ENCODE peak calls at places on chromosomes 6 and 20, in five cellular contexts. W is GM12892, C is K562, T is HepG2, Y is GM12878. M is an unnamed sample.
A peak's percentile ranks its signal among the peaks of the same experiment; 100 is the strongest.

GRCh38 chr6:70099732-70100131 is 203.2 kb downstream of the COL9A1 start:
- DNase-seq in W (no peak), C (no peak), T (no peak), Y (no peak), M (no peak)

GRCh38 chr6:116386581-116387299 is 16.0 kb downstream of the DSE start:
- DNase-seq in W (no peak), C (no peak), T (no peak), Y (no peak), M (no peak)

GRCh38 chr6:3538536-3538935 is 81.7 kb upstream of the SLC22A23 start:
- DNase-seq in W (no peak), C (no peak), T (no peak), Y (no peak), M (no peak)

GRCh38 chr6:111692327-111693164 is 86.9 kb upstream of the TRAF3IP2 start:
- DNase-seq in W (no peak), C (no peak), T (peak; percentile 69), Y (no peak), M (no peak)

GRCh38 chr6:134426623-134427022 is 108.7 kb upstream of the SGK1 start:
- DNase-seq in W (no peak), C (no peak), T (peak; percentile 21), Y (no peak), M (no peak)

GRCh38 chr20:35226775-35227681 is 538 bp downstream of the MMP24 start:
- DNase-seq in W (no peak), C (peak; percentile 91), T (peak; percentile 35), Y (no peak), M (peak; percentile 42)

GRCh38 chr6:121437861-121438651 is 2.6 kb downstream of the GJA1 start:
- DNase-seq in W (no peak), C (no peak), T (no peak), Y (no peak), M (no peak)

GRCh38 chr20:9815662-9816061 is 23.2 kb downstream of the PAK5 start:
- DNase-seq in W (no peak), C (no peak), T (no peak), Y (no peak), M (no peak)

GRCh38 chr6:27049863-27050781 is 197.4 kb upstream of the PRSS16 start:
- DNase-seq in W (no peak), C (no peak), T (no peak), Y (no peak), M (no peak)

GRCh38 chr6:23704655-23705054 is 421.4 kb upstream of the NRSN1 start:
- DNase-seq in W (no peak), C (no peak), T (no peak), Y (no peak), M (no peak)

GRCh38 chr6:156379392-156379910 is 397.7 kb upstream of the ARID1B start:
- DNase-seq in W (no peak), C (no peak), T (no peak), Y (no peak), M (no peak)

GRCh38 chr6:169171951-169172350 is 81.7 kb downstream of the THBS2 start:
- DNase-seq in W (no peak), C (no peak), T (no peak), Y (no peak), M (no peak)

GRCh38 chr6:29632789-29633531 is at the start of gene GABBR1:
- DNase-seq in W (peak; percentile 85), C (peak; percentile 98), T (no peak), Y (no peak), M (peak; percentile 83)

GRCh38 chr6:168441434-168442391 is 729 bp downstream of the SMOC2 start:
- DNase-seq in W (no peak), C (no peak), T (no peak), Y (no peak), M (no peak)

GRCh38 chr20:45910670-45911485 is 1.1 kb downstream of the PLTP start:
- DNase-seq in W (peak; percentile 95), C (peak; percentile 98), T (no peak), Y (peak; percentile 99), M (peak; percentile 96)

GRCh38 chr20:48400009-48400408 is 427.8 kb downstream of the PREX1 start:
- DNase-seq in W (no peak), C (no peak), T (no peak), Y (no peak), M (no peak)

GRCh38 chr6:101181006-101181405 is 212.5 kb upstream of the GRIK2 start:
- DNase-seq in W (no peak), C (no peak), T (no peak), Y (no peak), M (no peak)

GRCh38 chr6:118356054-118356453 is 192.0 kb upstream of the PLN start:
- DNase-seq in W (no peak), C (no peak), T (no peak), Y (no peak), M (no peak)

GRCh38 chr6:2396856-2397640 is 151.6 kb upstream of the GMDS start:
- DNase-seq in W (no peak), C (no peak), T (no peak), Y (no peak), M (no peak)

GRCh38 chr20:56909918-56910714 is 281.0 kb downstream of the TFAP2C start:
- DNase-seq in W (no peak), C (no peak), T (no peak), Y (no peak), M (no peak)
- TF ChIP-seq POLR2AphosphoS5 in W (no peak), C (no peak), T (no peak), Y (no peak), M (no peak)

GRCh38 chr20:56257604-56258003 is 9.1 kb downstream of the MC3R start:
- DNase-seq in W (no peak), C (no peak), T (no peak), Y (no peak), M (no peak)

GRCh38 chr20:56259948-56260347 is 11.4 kb downstream of the MC3R start:
- DNase-seq in W (no peak), C (no peak), T (no peak), Y (no peak), M (no peak)
- TF ChIP-seq TAF1 in W (no peak), C (no peak), T (no peak), Y (no peak), M (no peak)

GRCh38 chr6:151310852-151311767 is 71.3 kb downstream of the AKAP12 start:
- DNase-seq in W (no peak), C (peak; percentile 23), T (peak; percentile 58), Y (no peak), M (no peak)

GRCh38 chr6:151301547-151301946 is 61.8 kb downstream of the AKAP12 start:
- DNase-seq in W (no peak), C (no peak), T (no peak), Y (no peak), M (no peak)

GRCh38 chr6:151303231-151303630 is 63.5 kb downstream of the AKAP12 start:
- DNase-seq in W (no peak), C (no peak), T (no peak), Y (no peak), M (no peak)

GRCh38 chr6:151307501-151307900 is 67.7 kb downstream of the AKAP12 start:
- DNase-seq in W (no peak), C (no peak), T (peak; percentile 51), Y (no peak), M (no peak)

DNA sequence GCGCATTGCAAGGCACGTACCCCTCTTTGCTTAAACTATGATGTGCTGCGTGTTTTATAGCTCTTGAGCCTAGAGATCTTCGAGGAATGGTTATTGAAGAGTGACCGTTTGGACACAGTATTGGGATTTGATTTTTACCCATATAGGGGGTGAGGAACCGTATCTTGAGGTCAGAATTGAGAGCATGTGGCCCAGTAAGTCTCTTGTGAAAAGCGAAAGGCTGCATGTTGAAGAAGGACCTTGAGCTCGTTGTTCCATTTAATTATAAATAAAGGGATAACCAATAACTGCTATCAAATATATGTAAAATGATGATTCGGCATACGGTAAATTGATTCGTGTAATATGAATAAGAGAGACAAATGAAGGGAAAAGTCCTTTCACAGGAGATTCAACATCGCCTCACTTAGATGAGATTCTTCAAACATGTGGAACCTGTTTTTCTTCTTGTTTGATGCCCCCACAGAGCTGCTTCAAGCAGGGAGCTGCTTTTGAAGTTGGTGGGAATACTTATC is 66.6 kb downstream of the AKAP12 start:
- DNase-seq in W (no peak), C (no peak), T (no peak), Y (no peak), M (no peak)
- TF ChIP-seq POLR2A in W (no peak), C (no peak), T (no peak), Y (no peak), M (no peak)

GRCh38 chr6:158708239-158708638 is 58.4 kb downstream of the SYTL3 start:
- DNase-seq in W (no peak), C (no peak), T (no peak), Y (no peak), M (no peak)
- TF ChIP-seq POLR2AphosphoS5 in W (no peak), C (no peak), T (no peak), Y (no peak), M (no peak)

DNA sequence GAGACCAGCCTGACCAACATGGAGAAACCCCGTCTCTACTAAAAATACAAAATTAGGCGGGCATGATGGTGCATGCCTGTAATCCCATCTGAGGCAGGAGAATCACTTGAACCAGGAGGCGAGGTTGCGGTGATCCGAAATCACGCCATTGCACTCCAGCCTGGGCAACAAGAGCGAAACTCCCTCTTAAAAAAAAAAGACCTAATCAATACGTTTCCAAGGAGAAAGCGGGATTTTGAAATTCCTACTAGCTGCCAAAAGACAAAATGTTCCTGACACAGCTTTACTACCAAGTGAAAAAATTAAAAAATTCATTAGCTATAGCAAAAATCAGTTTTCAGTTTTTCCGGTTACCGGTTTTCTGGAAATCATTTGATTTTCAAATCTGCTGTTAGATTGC is 129.3 kb downstream of the SCAF8 start:
- DNase-seq in W (no peak), C (no peak), T (no peak), Y (no peak), M (no peak)
- TF ChIP-seq TAF1 in W (no peak), C (no peak), T (no peak), Y (no peak), M (no peak)

GRCh38 chr6:76876922-76877553 is 586.3 kb downstream of the HTR1B start:
- DNase-seq in W (no peak), C (no peak), T (peak; percentile 65), Y (no peak), M (no peak)
- TF ChIP-seq POLR2A in W (no peak), C (no peak), T (no peak), Y (no peak), M (no peak)